ENCODE peak calls at places on chromosomes 2 and 18, in five cellular contexts. K is IMR-90, S is H9, L is neuronal stem cell, T is H1. B is an unnamed sample.

GRCh38 chr2:112910219-112910618 is 746 bp upstream of the IL37 start:
- DNase-seq in K (no peak), S (no peak), L (no peak), T (no peak), B (no peak)

GRCh38 chr2:216017365-216017764 is 4.0 kb upstream of the MREG start:
- DNase-seq in K (peak; percentile 33), S (no peak), L (no peak), T (no peak), B (no peak)

GRCh38 chr2:9045595-9045994 is 42.1 kb upstream of the MBOAT2 start:
- DNase-seq in K (no peak), S (no peak), L (no peak), T (no peak), B (no peak)

GRCh38 chr18:47163241-47163640 is 12.9 kb downstream of the IER3IP1 start:
- DNase-seq in K (peak; percentile 87), S (no peak), L (no peak), T (no peak), B (no peak)

GRCh38 chr2:191574232-191574631 is 103.7 kb upstream of the NABP1 start:
- DNase-seq in K (no peak), S (no peak), L (no peak), T (no peak), B (peak; percentile 51)

GRCh38 chr2:216211141-216211540 is 102.0 kb downstream of the XRCC5 start:
- DNase-seq in K (no peak), S (no peak), L (no peak), T (no peak), B (peak; percentile 50)

GRCh38 chr2:239747771-239748170 is 277.4 kb downstream of the NDUFA10 start:
- DNase-seq in K (no peak), S (no peak), L (no peak), T (no peak), B (no peak)

GRCh38 chr2:72623481-72623880 is 202.4 kb downstream of the EXOC6B start:
- DNase-seq in K (no peak), S (no peak), L (no peak), T (no peak), B (no peak)

GRCh38 chr2:59073257-59073656 is 832.1 kb upstream of the FANCL start:
- DNase-seq in K (no peak), S (no peak), L (no peak), T (no peak), B (no peak)

GRCh38 chr2:101047075-101047766 is 45.1 kb downstream of the RPL31 start:
- DNase-seq in K (no peak), S (no peak), L (no peak), T (no peak), B (no peak)

GRCh38 chr2:39730276-39730675 is 48.8 kb downstream of the THUMPD2 start:
- DNase-seq in K (no peak), S (no peak), L (no peak), T (no peak), B (no peak)

GRCh38 chr18:10190564-10190963 is 263.9 kb upstream of the APCDD1 start:
- DNase-seq in K (peak; percentile 20), S (no peak), L (no peak), T (no peak), B (no peak)

DNA sequence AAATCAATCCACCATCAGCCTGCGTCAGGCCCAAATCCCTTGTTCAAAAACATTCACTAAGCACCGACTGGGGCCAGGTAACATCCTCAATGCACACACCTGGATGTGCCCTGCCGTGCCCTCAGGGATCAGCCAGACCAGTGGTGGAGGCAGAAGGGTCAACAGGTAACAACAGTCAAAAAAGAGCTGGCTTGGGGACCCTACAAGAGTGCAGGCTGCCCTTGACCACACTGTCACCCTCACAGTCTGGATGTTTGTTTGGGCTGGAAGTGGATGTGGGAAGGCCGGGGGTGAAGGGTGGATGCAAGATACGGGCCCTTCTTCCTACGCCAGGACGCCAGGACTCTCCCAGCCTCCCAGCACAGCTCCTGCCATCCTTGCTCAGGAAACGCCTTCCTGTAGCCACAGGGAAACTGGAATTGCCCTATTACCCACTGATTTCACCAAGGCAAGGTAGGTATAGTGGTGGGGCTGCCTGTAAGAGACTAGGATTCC is 2.7 kb downstream of the BIN1 start:
- DNase-seq in K (no peak), S (peak; percentile 17), L (no peak), T (no peak), B (no peak)
- H2AK5ac ChIP-seq in K (peak overlapping the region; percentile 91), S (no peak overlapping the region), L (peak overlapping the region; percentile 88), T (peak overlapping the region; percentile 59), B (peak overlapping the region; percentile 51)

DNA sequence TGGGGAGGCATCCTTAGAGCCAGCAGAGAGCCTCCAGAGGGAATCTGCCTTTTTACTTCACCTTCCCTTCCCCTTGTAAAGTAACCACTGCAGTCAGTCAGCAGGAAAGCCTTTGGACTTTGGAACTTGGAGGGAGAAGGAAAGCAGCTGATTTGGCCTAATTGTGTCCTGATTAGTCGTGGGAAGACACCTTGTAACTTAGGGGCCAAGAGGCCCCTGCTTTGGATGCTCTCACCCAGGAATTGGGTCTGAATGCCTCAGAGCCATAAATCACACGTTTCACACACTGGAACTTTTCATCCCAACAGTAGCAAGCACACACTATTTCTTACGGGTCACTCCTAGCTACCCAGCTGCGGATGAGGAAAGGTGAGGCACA is 81.0 kb upstream of the PPM1B start:
- DNase-seq in K (no peak), S (no peak), L (no peak), T (no peak), B (peak; percentile 38)
- H2AK5ac ChIP-seq in K (peak overlapping the region; percentile 36), S (no peak overlapping the region), L (no peak overlapping the region), T (peak overlapping the region; percentile 57), B (no peak overlapping the region)

DNA sequence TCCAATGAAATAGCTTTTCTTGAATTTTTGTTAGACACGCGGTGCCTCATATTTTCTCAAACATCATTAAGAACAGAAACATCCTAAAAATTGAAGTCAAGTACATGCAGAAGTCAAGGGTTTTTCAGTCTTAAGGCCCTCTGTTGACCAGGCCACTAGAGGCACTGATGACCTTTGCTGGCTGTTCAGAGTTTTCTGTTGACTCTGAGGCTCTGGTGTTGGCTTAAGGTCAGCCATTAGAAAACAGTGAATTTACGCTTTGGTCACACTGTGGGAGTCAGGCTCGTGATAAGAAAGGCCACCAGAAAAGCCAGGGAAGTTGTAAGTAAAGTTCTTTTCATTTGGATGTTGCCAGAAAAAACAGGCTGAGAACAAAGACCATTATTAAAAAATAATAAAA is 5.8 kb upstream of the UPP2 start:
- DNase-seq in K (no peak), S (no peak), L (no peak), T (no peak), B (peak; percentile 30)
- H2AK5ac ChIP-seq in K (no peak overlapping the region), S (no peak overlapping the region), L (no peak overlapping the region), T (no peak overlapping the region), B (no peak overlapping the region)

DNA sequence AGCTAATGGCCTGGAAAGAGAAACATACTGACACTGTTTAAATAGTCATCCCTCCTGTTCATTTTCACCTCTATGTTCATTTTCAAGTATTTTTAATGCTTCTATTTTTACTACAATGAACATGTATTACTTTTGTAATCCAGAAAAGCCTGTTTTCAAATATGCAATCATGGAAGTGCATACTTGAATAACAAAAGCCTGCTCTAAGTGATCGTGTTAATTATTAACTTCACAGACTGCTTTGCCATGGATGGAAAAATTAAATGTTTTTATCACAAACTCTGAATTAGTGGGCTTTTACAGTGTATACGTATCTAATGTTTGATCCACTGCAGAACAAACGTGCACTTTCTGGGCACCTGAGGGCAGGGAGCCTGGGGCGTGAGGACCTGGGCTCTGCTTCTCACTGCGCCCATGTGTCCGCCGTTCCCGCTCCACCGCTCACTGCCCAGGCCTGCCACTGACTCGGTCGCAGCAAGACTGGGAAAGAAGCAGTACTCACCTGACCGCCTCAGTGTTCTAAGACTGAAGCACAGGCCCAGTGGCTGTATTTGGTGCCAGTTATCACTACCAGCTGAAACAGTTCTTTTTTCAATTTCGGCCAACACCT is 80.6 kb downstream of the UXS1 start:
- DNase-seq in K (no peak), S (no peak), L (no peak), T (no peak), B (no peak)
- H2AK5ac ChIP-seq in K (no peak overlapping the region), S (no peak overlapping the region), L (no peak overlapping the region), T (no peak overlapping the region), B (no peak overlapping the region)

GRCh38 chr18:6722680-6723079 is 6.8 kb upstream of the ARHGAP28 start:
- DNase-seq in K (no peak), S (no peak), L (no peak), T (no peak), B (no peak)

GRCh38 chr18:6724331-6724730 is 5.2 kb upstream of the ARHGAP28 start:
- DNase-seq in K (no peak), S (no peak), L (no peak), T (no peak), B (no peak)

GRCh38 chr18:6719098-6719913 is 10.2 kb upstream of the ARHGAP28 start:
- DNase-seq in K (no peak), S (no peak), L (no peak), T (no peak), B (no peak)

GRCh38 chr18:6718255-6718654 is 11.3 kb upstream of the ARHGAP28 start:
- DNase-seq in K (no peak), S (no peak), L (no peak), T (no peak), B (peak; percentile 71)

GRCh38 chr18:6719914-6720692 is 9.4 kb upstream of the ARHGAP28 start:
- DNase-seq in K (no peak), S (no peak), L (no peak), T (no peak), B (peak; percentile 32)
- H2AK5ac ChIP-seq in K (peak overlapping the region; percentile 80), S (no peak overlapping the region), L (no peak overlapping the region), T (no peak overlapping the region), B (no peak overlapping the region)

DNA sequence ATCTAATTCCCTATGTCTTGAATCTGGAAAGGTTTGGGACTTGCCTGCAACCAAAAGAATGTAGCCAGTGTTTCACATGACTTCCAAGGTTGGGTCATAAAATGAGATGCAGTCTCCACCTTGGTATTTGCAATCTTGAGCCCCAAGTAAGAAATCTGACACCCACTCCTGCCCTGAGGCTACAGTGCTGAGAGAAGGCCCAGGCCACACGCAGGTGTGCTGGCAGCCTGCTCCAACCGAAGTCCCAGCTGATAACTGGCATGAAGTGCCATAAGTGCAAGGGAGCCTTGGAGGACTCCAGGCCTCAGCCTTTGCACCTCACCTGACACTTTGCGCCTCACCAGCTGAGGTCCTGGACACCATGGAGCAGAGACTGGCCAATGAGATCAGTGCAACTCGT is 182.7 kb downstream of the ANAPC1 start:
- DNase-seq in K (no peak), S (peak; percentile 51), L (no peak), T (no peak), B (peak; percentile 73)
- H2AK5ac ChIP-seq in K (peak overlapping the region; percentile 79), S (no peak overlapping the region), L (peak overlapping the region; percentile 5), T (no peak overlapping the region), B (no peak overlapping the region)

DNA sequence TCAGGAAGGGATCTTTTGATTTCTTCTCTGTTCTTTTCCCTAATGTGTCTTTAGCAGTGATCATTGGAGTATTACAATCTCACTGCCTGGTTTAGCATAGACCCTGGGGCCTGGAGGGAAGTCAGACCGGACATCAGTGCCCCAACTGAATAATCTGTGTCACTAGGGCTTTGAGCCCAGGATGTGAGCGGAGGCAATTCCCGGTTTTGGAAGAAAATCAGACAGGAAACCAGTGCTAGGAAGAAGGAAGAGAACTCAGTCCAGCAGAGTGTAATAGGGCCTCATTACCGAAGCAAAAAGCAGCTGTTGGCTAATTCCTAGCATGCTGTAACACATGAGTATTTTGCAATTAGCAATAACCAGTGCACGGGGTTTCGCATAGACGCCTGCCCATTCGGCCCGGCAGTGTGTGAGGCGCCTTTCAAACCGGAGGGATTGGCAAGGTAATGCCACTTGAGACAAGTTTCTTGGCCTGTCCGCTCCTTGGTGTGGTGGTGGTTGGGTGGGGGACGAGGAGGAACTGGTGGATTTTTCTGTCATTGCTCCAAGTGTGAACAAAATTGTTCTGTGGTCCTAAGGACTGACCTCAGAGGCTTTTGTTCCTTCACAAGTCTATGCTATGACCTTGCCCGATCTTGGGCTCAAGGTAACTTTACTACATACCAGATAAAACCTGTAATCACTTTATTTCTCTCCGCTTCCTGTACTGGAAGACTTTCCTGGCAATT is 2.8 kb downstream of the FOSL2 start:
- DNase-seq in K (peak; percentile 56), S (no peak), L (no peak), T (no peak), B (no peak)
- H2AK5ac ChIP-seq in K (peak overlapping the region; percentile 91), S (no peak overlapping the region), L (no peak overlapping the region), T (no peak overlapping the region), B (no peak overlapping the region)

GRCh38 chr2:19806591-19806990 is 95.2 kb downstream of the TTC32 start:
- DNase-seq in K (no peak), S (peak; percentile 18), L (no peak), T (no peak), B (no peak)
- H2AK5ac ChIP-seq in K (peak overlapping the region; percentile 70), S (no peak overlapping the region), L (no peak overlapping the region), T (no peak overlapping the region), B (no peak overlapping the region)

B was measured in mesendoderm.